ENCODE peak calls at places on chromosomes 1 and 21, in six cellular contexts. Z is colonic mucosa, I is GM23338, M is SJCRH30, C is lower lobe of right lung, B is tibial nerve. O is an unnamed sample.
A peak's percentile ranks its signal among the peaks of the same experiment; 100 is the strongest.

GRCh38 chr21:42499430-42500106 is 3.5 kb upstream of the RSPH1 start:
- DNase-seq in Z (peak; percentile 16), I (peak; percentile 46), M (no peak), C (no peak), B (no peak), O (peak; percentile 33)

GRCh38 chr1:10932088-10932487 is 80.4 kb upstream of the TARDBP start:
- DNase-seq in Z (no peak), I (no peak), M (no peak), C (no peak), B (no peak), O (no peak)

GRCh38 chr1:192620096-192620495 is 15.9 kb upstream of the RGS13 start:
- DNase-seq in Z (no peak), I (no peak), M (no peak), C (no peak), B (no peak), O (no peak)

GRCh38 chr1:2534775-2535387 is 4.8 kb upstream of the HES5 start:
- DNase-seq in Z (peak; percentile 71), I (peak; percentile 40), M (no peak), C (peak; percentile 76), B (no peak), O (no peak)

GRCh38 chr1:201348211-201348566 is 29.3 kb downstream of the TNNT2 start:
- DNase-seq in Z (peak; percentile 46), I (peak; percentile 92), M (peak; percentile 77), C (peak; percentile 45), B (peak; percentile 8), O (peak; percentile 61)

GRCh38 chr1:230826166-230826875 is 42.0 kb downstream of the C1orf198 start:
- DNase-seq in Z (no peak), I (no peak), M (no peak), C (no peak), B (no peak), O (no peak)

GRCh38 chr1:29858646-29859045 is 622.3 kb downstream of the PTPRU start:
- DNase-seq in Z (no peak), I (no peak), M (no peak), C (no peak), B (no peak), O (no peak)

GRCh38 chr21:14086553-14086952 is 124.2 kb downstream of the LIPI start:
- DNase-seq in Z (no peak), I (no peak), M (no peak), C (no peak), B (no peak), O (no peak)

GRCh38 chr1:17742590-17742989 is 12.5 kb upstream of the ACTL8 start:
- DNase-seq in Z (no peak), I (no peak), M (no peak), C (no peak), B (peak; percentile 12), O (peak; percentile 30)

DNA sequence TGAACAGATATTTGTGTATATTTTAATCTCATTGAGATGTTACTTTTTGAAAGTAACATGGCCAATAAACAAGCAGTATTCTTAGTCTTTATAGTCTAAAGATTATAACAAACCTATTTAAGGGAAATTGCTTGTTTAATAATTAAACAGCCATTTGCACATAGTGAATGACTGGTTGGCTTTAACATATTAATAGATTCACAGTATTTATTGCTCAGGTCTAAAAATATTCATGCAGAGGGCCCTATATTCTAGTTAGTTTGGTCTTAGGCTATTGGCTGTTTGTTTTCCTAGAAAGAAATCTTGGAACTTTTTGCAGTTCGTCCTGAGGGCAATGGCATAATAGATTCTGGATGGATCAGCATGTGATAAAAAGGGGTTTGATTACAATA is 34.6 kb downstream of the BACH1 start:
- DNase-seq in Z (no peak), I (no peak), M (no peak), C (no peak), B (no peak), O (no peak)
- H3K4me3 ChIP-seq in Z (no peak overlapping the region), I (no peak overlapping the region), M (no peak overlapping the region), C (no peak overlapping the region), B (no peak overlapping the region), O (no peak overlapping the region)

GRCh38 chr1:39167632-39168209 is 36.8 kb upstream of the MACF1 start:
- DNase-seq in Z (no peak), I (no peak), M (no peak), C (no peak), B (no peak), O (no peak)
- H3K4me1 ChIP-seq in Z (peaks cover 6% of the 10 kb centered on the region), I (peaks cover 64% of the 10 kb centered on the region), M (peaks cover 50% of the 10 kb centered on the region), C (peaks cover 66% of the 10 kb centered on the region), B (no peaks in the 10 kb centered on the region), O (no peaks in the 10 kb centered on the region)

GRCh38 chr1:234217316-234217840 is 155.9 kb upstream of the COA6 start:
- DNase-seq in Z (no peak), I (no peak), M (no peak), C (no peak), B (no peak), O (no peak)
- H3K4me3 ChIP-seq in Z (no peak overlapping the region), I (no peak overlapping the region), M (no peak overlapping the region), C (no peak overlapping the region), B (no peak overlapping the region), O (no peak overlapping the region)

GRCh38 chr1:180083164-180083563 is 71.5 kb upstream of the QSOX1 start:
- DNase-seq in Z (no peak), I (no peak), M (no peak), C (no peak), B (no peak), O (no peak)
- H3K4me1 ChIP-seq in Z (no peaks in the 10 kb centered on the region), I (no peaks in the 10 kb centered on the region), M (no peaks in the 10 kb centered on the region), C (no peaks in the 10 kb centered on the region), B (no peaks in the 10 kb centered on the region), O (no peaks in the 10 kb centered on the region)

GRCh38 chr1:109624215-109625010 is 4.8 kb downstream of the AMPD2 start:
- DNase-seq in Z (no peak), I (no peak), M (peak; percentile 79), C (no peak), B (peak; percentile 3), O (peak; percentile 55)
- H3K4me3 ChIP-seq in Z (no peak overlapping the region), I (no peak overlapping the region), M (no peak overlapping the region), C (no peak overlapping the region), B (no peak overlapping the region), O (no peak overlapping the region)